ENCODE peak calls at places on chromosomes 4 and X, in four cellular contexts. E is GM13976, D is OCI-LY7, S is AG09309. C is an unnamed sample.

GRCh38 chr4:3389186-3389878 is 52.4 kb upstream of the HGFAC start:
- DNase-seq in S (no peak), E (no peak), D (no peak), C (no peak)

GRCh38 chrX:154840856-154841255 is 6.4 kb upstream of the SMIM9 start:
- DNase-seq in S (peak; percentile 41), D (peak; percentile 39), E (peak; percentile 45), C (peak; percentile 12)

GRCh38 chr4:91064157-91064853 is 937.1 kb downstream of the CCSER1 start:
- DNase-seq in E (no peak), S (no peak), D (no peak), C (no peak)

GRCh38 chrX:136035663-136036062 is 50.4 kb downstream of the SLC9A6 start:
- DNase-seq in S (no peak), D (no peak), E (no peak), C (no peak)

GRCh38 chr4:56505269-56506109 is at the start of gene ARL9:
- DNase-seq in E (peak; percentile 52), D (no peak), S (peak; percentile 5), C (peak; percentile 22)

GRCh38 chr4:9745782-9746181 is 35.7 kb upstream of the DRD5 start:
- DNase-seq in D (no peak), E (no peak), S (no peak), C (no peak)

GRCh38 chrX:24574743-24575142 is 72.4 kb downstream of the PCYT1B start:
- DNase-seq in D (no peak), E (no peak), S (no peak), C (no peak)

GRCh38 chr4:139443661-139444060 is 10.3 kb upstream of the RAB33B start:
- DNase-seq in S (no peak), E (no peak), D (no peak), C (no peak)

GRCh38 chr4:187993827-187994226 is 1.7 kb upstream of the ZFP42 start:
- DNase-seq in E (no peak), S (no peak), D (no peak), C (no peak)

GRCh38 chr4:59920414-59920813 is 1279.7 kb upstream of the ADGRL3 start:
- DNase-seq in E (no peak), D (no peak), S (no peak), C (no peak)

GRCh38 chr4:143406523-143406922 is 69.8 kb downstream of the GAB1 start:
- DNase-seq in D (no peak), E (no peak), S (no peak), C (no peak)
- TF ChIP-seq CTCF in D (no peak), E (no peak), S (no peak), C (no peak)

GRCh38 chrX:46735625-46736024 is 23.3 kb downstream of the SLC9A7 start:
- DNase-seq in S (no peak), D (no peak), E (no peak), C (no peak)

GRCh38 chrX:46733226-46733625 is 25.7 kb downstream of the SLC9A7 start:
- DNase-seq in E (no peak), S (no peak), D (no peak), C (no peak)

GRCh38 chrX:46727445-46727844 is 31.5 kb downstream of the SLC9A7 start:
- DNase-seq in E (no peak), S (no peak), D (no peak), C (no peak)

GRCh38 chrX:46730765-46731164 is 28.2 kb downstream of the SLC9A7 start:
- DNase-seq in S (no peak), E (no peak), D (no peak), C (no peak)
- TF ChIP-seq CTCF in S (no peak), E (no peak), D (no peak), C (no peak)

GRCh38 chr4:25993564-25994185 is 79.7 kb downstream of the SMIM20 start:
- DNase-seq in E (peak; percentile 34), S (no peak), D (peak; percentile 65), C (no peak)
- TF ChIP-seq CTCF in E (no peak), S (peak; percentile 30), D (peak; percentile 77), C (peak; percentile 11)

GRCh38 chr4:1058198-1058996 is 47.0 kb downstream of the FGFRL1 start:
- DNase-seq in E (no peak), S (no peak), D (no peak), C (no peak)

GRCh38 chr4:1057403-1057745 is 45.9 kb downstream of the FGFRL1 start:
- DNase-seq in E (no peak), S (no peak), D (no peak), C (no peak)

GRCh38 chr4:1058997-1059665 is 47.7 kb downstream of the FGFRL1 start:
- DNase-seq in E (no peak), S (no peak), D (no peak), C (no peak)

GRCh38 chr4:1055721-1056590 is 44.5 kb downstream of the FGFRL1 start:
- DNase-seq in S (no peak), D (peak; percentile 80), E (peak; percentile 78), C (no peak)

GRCh38 chr4:1056671-1057402 is 45.4 kb downstream of the FGFRL1 start:
- DNase-seq in E (no peak), S (no peak), D (no peak), C (no peak)
- TF ChIP-seq CTCF in E (no peak), S (no peak), D (no peak), C (no peak)

DNA sequence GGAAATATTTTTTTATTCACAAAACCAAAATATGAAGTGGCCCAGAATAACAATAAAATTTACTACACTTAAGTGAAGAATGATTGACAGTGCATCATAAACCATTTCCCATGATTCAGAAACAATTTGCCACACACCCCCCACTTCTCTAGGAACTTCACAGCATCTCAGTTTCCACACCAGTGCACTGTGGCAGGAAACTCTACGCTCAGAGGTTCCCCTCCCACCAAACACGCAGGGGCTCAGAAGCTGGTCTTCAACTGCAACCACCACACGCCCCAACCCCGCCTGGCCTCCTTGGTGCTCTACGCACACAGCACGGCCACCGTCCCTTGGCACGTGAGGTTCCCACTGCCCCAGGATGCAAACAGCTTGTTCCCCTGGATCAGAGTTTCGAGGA is 63.7 kb downstream of the ZFYVE28 start:
- DNase-seq in S (no peak), D (no peak), E (no peak), C (no peak)
- TF ChIP-seq CTCF in S (no peak), D (no peak), E (no peak), C (no peak)

DNA sequence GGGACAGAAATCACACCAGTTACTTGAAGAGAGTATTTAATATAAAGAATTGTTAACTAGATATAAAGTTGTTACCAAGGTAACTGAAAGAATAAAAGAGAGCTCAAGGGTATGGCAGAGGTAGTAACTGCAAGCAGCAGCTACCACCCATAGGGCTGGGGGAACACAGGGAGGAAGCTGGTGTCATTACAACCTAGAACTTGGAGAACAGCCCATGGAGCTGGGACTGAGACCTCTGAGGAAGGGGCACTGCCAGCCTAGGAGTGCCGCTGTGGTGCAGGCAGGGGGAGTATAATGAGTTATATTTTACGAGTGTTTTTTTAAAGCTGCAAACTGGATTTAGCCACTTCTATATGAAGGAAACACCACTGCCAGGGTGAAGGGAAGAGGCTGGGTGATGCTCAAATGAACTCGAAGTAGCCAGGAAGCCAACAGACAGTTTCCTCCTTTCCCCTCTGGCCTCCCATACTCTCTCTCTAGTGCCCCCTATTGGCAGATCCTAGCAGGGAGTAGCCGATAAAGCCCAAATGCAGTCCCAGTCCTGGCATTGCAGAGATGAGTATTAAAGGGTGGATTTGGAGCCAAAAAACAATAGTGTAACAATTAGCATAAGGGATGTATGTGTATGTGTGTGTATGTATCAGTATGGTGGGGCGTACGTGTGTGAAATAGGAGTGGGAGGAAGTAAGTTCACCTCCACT is 213.7 kb upstream of the LDB2 start:
- DNase-seq in D (peak; percentile 25), E (peak; percentile 6), S (no peak), C (no peak)
- TF ChIP-seq CTCF in D (peak; percentile 75), E (peak; percentile 22), S (peak; percentile 45), C (peak; percentile 18)

DNA sequence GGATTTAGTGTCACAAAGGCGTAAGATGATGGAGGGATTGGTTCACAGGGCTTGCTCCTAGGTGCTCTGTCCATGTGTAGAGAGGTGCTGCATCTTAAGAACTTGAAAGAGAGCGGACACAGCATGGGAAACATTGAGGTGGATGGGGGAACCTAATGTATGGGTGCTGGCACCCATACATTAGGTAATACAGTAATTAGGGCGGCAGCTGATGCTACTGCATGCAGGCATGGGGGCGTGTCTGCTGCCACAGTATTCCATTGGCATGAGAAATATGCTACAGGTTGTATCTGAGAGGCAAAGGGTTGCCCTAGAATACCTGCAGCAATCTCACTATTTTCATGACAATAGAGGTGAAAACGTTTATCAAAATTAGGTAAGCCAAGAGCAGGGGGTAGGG is 45.8 kb upstream of the UXT start:
- DNase-seq in S (no peak), D (no peak), E (no peak), C (no peak)
- TF ChIP-seq CTCF in S (no peak), D (no peak), E (no peak), C (no peak)

GRCh38 chr4:153438916-153439756 is 27.0 kb upstream of the TMEM131L start:
- DNase-seq in E (peak; percentile 51), D (peak; percentile 81), S (no peak), C (no peak)
- TF ChIP-seq CTCF in E (no peak), D (peak; percentile 49), S (no peak), C (no peak)

C was measured in AG09319.